ENCODE peak calls at places on chromosome 14, in four cellular contexts. One of them, this sample, is unnamed.

GRCh38 chr14:59406454-59407245 is 58.5 kb downstream of the GPR135 start:
- DNase-seq in thoracic aorta: no peak
- DNase-seq in body of pancreas: no peak
- DNase-seq in fibroblast of the aortic adventitia: peak; percentile 86
- DNase-seq in this sample: peak; percentile 40

GRCh38 chr14:31420013-31420318 is 384 bp downstream of the HEATR5A start:
- DNase-seq in thoracic aorta: no peak
- DNase-seq in body of pancreas: peak; percentile 75
- DNase-seq in fibroblast of the aortic adventitia: no peak
- DNase-seq in this sample: no peak

GRCh38 chr14:106792543-106792942 is 1266.2 kb downstream of the TMEM121 start:
- DNase-seq in fibroblast of the aortic adventitia: no peak
- DNase-seq in thoracic aorta: no peak
- DNase-seq in body of pancreas: no peak
- DNase-seq in this sample: no peak

GRCh38 chr14:31884238-31884637 is 192.9 kb upstream of the ARHGAP5 start:
- DNase-seq in thoracic aorta: no peak
- DNase-seq in body of pancreas: no peak
- DNase-seq in fibroblast of the aortic adventitia: no peak
- DNase-seq in this sample: no peak

GRCh38 chr14:51818748-51819386 is 41.5 kb upstream of the GNG2 start:
- DNase-seq in thoracic aorta: no peak
- DNase-seq in fibroblast of the aortic adventitia: no peak
- DNase-seq in body of pancreas: no peak
- DNase-seq in this sample: no peak

GRCh38 chr14:36767603-36768281 is 106.1 kb downstream of the PAX9 start:
- DNase-seq in fibroblast of the aortic adventitia: no peak
- DNase-seq in thoracic aorta: no peak
- DNase-seq in body of pancreas: no peak
- DNase-seq in this sample: peak; percentile 27

GRCh38 chr14:89123215-89123614 is 293.8 kb downstream of the FOXN3 start:
- DNase-seq in fibroblast of the aortic adventitia: no peak
- DNase-seq in body of pancreas: no peak
- DNase-seq in thoracic aorta: no peak
- DNase-seq in this sample: no peak

GRCh38 chr14:34792593-34792992 is 78.2 kb upstream of the CFL2 start:
- DNase-seq in fibroblast of the aortic adventitia: no peak
- DNase-seq in thoracic aorta: no peak
- DNase-seq in body of pancreas: no peak
- DNase-seq in this sample: no peak

GRCh38 chr14:30482270-30482669 is 76.7 kb upstream of the G2E3 start:
- DNase-seq in thoracic aorta: no peak
- DNase-seq in fibroblast of the aortic adventitia: no peak
- DNase-seq in body of pancreas: no peak
- DNase-seq in this sample: no peak

GRCh38 chr14:20697273-20698017 is 8.9 kb downstream of the ANG start:
- DNase-seq in thoracic aorta: no peak
- DNase-seq in body of pancreas: peak; percentile 74
- DNase-seq in fibroblast of the aortic adventitia: peak; percentile 78
- DNase-seq in this sample: peak; percentile 58

GRCh38 chr14:72625689-72626088 is 268.2 kb downstream of the DPF3 start:
- DNase-seq in thoracic aorta: no peak
- DNase-seq in fibroblast of the aortic adventitia: no peak
- DNase-seq in body of pancreas: no peak
- DNase-seq in this sample: no peak

GRCh38 chr14:32217301-32217700 is 14.2 kb upstream of the RNU6-8 start:
- DNase-seq in fibroblast of the aortic adventitia: no peak
- DNase-seq in body of pancreas: no peak
- DNase-seq in thoracic aorta: no peak
- DNase-seq in this sample: no peak

GRCh38 chr14:36504805-36505192 is 15.2 kb downstream of the NKX2-1 start:
- DNase-seq in thoracic aorta: no peak
- DNase-seq in body of pancreas: no peak
- DNase-seq in fibroblast of the aortic adventitia: no peak
- DNase-seq in this sample: no peak

GRCh38 chr14:72315720-72316119 is 383.5 kb downstream of the RGS6 start:
- DNase-seq in thoracic aorta: no peak
- DNase-seq in fibroblast of the aortic adventitia: no peak
- DNase-seq in body of pancreas: no peak
- DNase-seq in this sample: no peak

GRCh38 chr14:105774001-105774400 is 247.6 kb downstream of the TMEM121 start:
- DNase-seq in fibroblast of the aortic adventitia: no peak
- DNase-seq in thoracic aorta: no peak
- DNase-seq in body of pancreas: no peak
- DNase-seq in this sample: no peak

GRCh38 chr14:93712079-93712837 is 76.0 kb downstream of the PRIMA1 start:
- DNase-seq in fibroblast of the aortic adventitia: no peak
- DNase-seq in body of pancreas: no peak
- DNase-seq in thoracic aorta: no peak
- DNase-seq in this sample: no peak

GRCh38 chr14:100383727-100384158 is 60.6 kb downstream of the SLC25A47 start:
- DNase-seq in fibroblast of the aortic adventitia: peak; percentile 53
- DNase-seq in body of pancreas: peak; percentile 71
- DNase-seq in thoracic aorta: no peak
- DNase-seq in this sample: peak; percentile 43

GRCh38 chr14:76203086-76204001 is 51.6 kb downstream of the GPATCH2L start:
- DNase-seq in thoracic aorta: no peak
- DNase-seq in fibroblast of the aortic adventitia: peak; percentile 87
- DNase-seq in body of pancreas: no peak
- DNase-seq in this sample: peak; percentile 71

GRCh38 chr14:21748869-21749303 is 75.3 kb upstream of the OR4E1 start:
- DNase-seq in body of pancreas: peak; percentile 31
- DNase-seq in fibroblast of the aortic adventitia: peak; percentile 12
- DNase-seq in thoracic aorta: no peak
- DNase-seq in this sample: peak; percentile 6

GRCh38 chr14:57502581-57503254 is 9.1 kb upstream of the CCDC198 start:
- DNase-seq in body of pancreas: no peak
- DNase-seq in thoracic aorta: no peak
- DNase-seq in fibroblast of the aortic adventitia: peak; percentile 29
- DNase-seq in this sample: no peak

GRCh38 chr14:64503434-64504309 is at the start of gene ZBTB25:
- DNase-seq in thoracic aorta: peak; percentile 73
- DNase-seq in body of pancreas: peak; percentile 86
- DNase-seq in fibroblast of the aortic adventitia: peak; percentile 90
- DNase-seq in this sample: peak; percentile 95

GRCh38 chr14:64502476-64503183 is 1.0 kb downstream of the ZBTB25 start:
- DNase-seq in body of pancreas: peak; percentile 35
- DNase-seq in fibroblast of the aortic adventitia: peak; percentile 18
- DNase-seq in thoracic aorta: no peak
- DNase-seq in this sample: peak; percentile 13

GRCh38 chr14:64500088-64500487 is 3.5 kb downstream of the ZBTB25 start:
- DNase-seq in fibroblast of the aortic adventitia: peak; percentile 29
- DNase-seq in thoracic aorta: no peak
- DNase-seq in body of pancreas: no peak
- DNase-seq in this sample: peak; percentile 29

GRCh38 chr14:64503184-64503433 is 529 bp downstream of the ZBTB25 start:
- DNase-seq in thoracic aorta: no peak
- DNase-seq in fibroblast of the aortic adventitia: peak; percentile 19
- DNase-seq in body of pancreas: no peak
- DNase-seq in this sample: peak; percentile 12

DNA sequence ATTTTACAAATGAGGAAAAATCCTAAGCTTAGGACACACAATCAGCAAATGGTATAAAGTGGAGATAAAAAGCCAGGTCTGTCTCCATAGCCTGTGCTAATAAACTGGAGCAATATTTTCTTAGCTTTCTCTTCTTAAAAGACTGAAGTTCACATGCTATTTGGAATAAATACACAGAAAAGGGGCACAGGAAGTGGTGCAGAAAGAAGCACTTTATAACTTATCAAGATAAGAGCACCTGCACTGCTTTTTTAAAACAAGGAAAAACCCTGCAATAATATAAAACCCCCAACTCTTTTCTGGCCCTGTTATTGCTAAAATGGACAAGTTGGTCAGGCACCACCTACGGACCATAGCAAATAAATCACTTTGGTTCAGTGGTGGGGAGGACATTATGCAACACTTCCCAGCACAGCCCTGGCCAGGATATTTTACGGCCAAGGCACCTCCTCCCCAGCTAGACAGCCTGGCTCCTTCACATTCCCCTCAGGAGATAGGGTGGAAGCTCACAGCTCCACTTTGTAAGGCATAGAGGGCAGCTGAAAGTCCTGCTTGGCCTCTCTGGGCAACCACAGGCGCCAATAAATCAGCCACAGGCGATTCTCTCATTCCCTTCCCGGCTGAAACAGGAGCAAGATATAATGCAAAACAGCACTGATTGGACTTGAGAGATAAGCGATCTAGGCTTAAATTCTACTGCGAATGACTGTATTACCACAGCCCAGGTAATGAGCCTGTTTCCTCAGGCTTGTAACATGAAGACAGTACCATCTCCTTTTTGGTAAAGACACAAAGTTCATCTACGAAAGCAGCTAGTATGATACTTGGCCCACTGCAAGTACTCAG is 2.1 kb downstream of the ZBTB25 start:
- DNase-seq in fibroblast of the aortic adventitia: peak; percentile 88
- DNase-seq in body of pancreas: peak; percentile 46
- DNase-seq in thoracic aorta: no peak
- DNase-seq in this sample: peak; percentile 83
- TF ChIP-seq CTCF in fibroblast of the aortic adventitia: peak; percentile 32
- TF ChIP-seq CTCF in body of pancreas: peak; percentile 12
- TF ChIP-seq CTCF in thoracic aorta: peak; percentile 13
- TF ChIP-seq CTCF in this sample: no peak

GRCh38 chr14:60655898-60656754 is 6.8 kb upstream of the SIX1 start:
- DNase-seq in body of pancreas: no peak
- DNase-seq in fibroblast of the aortic adventitia: no peak
- DNase-seq in thoracic aorta: no peak
- DNase-seq in this sample: no peak
- H3K4me3 ChIP-seq in body of pancreas: peak overlapping the region; percentile 67
- H3K4me3 ChIP-seq in fibroblast of the aortic adventitia: no peak overlapping the region
- H3K4me3 ChIP-seq in thoracic aorta: peak overlapping the region; percentile 78
- H3K4me3 ChIP-seq in this sample: peak overlapping the region; percentile 77

GRCh38 chr14:80862983-80863382 is 78.6 kb downstream of the CEP128 start:
- DNase-seq in fibroblast of the aortic adventitia: peak; percentile 16
- DNase-seq in body of pancreas: no peak
- DNase-seq in thoracic aorta: no peak
- DNase-seq in this sample: no peak
- TF ChIP-seq CTCF in fibroblast of the aortic adventitia: peak; percentile 25
- TF ChIP-seq CTCF in body of pancreas: no peak
- TF ChIP-seq CTCF in thoracic aorta: no peak
- TF ChIP-seq CTCF in this sample: peak; percentile 38

GRCh38 chr14:104461676-104462443 is 117.7 kb upstream of the C14orf180 start:
- DNase-seq in thoracic aorta: no peak
- DNase-seq in body of pancreas: no peak
- DNase-seq in fibroblast of the aortic adventitia: no peak
- DNase-seq in this sample: no peak
- H3K4me3 ChIP-seq in thoracic aorta: no peak overlapping the region
- H3K4me3 ChIP-seq in body of pancreas: no peak overlapping the region
- H3K4me3 ChIP-seq in fibroblast of the aortic adventitia: no peak overlapping the region
- H3K4me3 ChIP-seq in this sample: no peak overlapping the region

DNA sequence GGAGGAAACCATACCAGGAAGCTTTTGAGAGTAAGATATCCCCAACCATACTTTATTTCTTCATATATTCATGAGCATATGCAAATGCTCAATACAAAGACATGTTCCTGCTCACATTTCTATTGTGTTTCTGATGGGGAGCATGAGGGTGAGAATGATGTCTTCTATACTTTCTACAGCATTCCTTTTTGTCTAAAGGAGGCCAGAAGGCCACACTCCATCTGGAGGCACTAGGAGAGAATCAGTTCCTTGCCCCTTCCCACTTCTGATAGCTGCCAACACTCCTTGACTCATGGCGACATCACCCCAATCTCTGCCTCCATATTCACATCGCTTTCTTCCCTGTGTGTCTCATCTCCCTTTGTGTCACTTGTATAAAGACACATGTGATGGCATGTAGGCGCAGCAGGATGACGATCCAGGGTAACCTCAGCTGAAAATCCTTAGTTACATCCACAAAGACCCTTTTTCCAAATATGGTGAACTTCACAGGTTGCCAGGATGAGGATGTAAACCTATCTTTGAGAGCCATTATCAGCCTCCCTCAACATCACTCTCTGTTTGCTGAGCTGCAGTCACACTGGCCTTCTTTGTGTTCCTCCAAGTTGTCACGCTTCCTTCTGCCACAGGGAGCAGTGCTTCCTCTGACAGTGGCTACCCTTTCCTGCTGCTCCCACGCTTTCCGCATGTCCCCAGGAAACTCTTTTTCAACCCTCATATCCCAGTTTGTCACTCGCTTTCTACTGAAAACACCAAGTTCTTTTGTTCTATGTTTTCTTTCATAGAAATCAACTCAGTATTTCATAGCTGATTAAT is 96.9 kb downstream of the STXBP6 start:
- DNase-seq in thoracic aorta: no peak
- DNase-seq in body of pancreas: no peak
- DNase-seq in fibroblast of the aortic adventitia: no peak
- DNase-seq in this sample: no peak
- TF ChIP-seq CTCF in thoracic aorta: no peak
- TF ChIP-seq CTCF in body of pancreas: no peak
- TF ChIP-seq CTCF in fibroblast of the aortic adventitia: no peak
- TF ChIP-seq CTCF in this sample: no peak

DNA sequence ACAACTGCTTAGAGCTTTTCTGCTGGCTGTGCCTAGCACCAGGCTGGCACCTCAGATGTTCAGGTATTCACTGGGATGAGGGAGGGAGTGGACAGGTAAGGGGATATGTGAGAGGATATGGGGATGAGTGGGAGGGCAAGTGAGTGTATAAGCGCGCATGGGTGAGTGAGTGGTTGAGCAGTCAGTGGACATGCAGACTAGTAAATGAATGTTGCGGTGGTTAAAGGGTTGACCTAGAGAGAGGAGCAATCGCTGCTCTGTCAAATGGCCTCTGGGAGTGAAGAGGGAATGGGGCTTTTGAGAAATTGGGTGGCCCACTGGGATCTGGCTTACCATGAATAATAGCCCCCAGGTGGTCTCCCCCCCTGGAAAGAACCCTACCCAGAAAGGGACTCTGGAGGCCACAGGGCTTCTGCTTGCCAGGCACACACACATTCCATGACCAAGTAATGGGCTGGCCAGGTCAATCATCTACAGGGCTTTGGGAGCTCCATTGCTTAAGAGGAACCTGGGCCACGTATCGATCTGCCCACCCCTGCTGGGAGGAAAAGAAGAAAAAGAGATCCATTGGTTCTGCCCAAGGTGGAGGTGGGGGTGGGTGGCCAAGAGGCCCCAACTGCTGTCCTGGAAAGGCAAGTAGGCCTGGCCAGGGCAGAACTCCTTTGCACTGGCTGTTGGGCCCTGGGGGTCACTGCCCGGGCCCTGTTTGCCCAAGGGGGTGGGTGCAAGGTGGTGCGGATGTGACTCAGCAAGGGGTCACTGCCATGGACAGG is 30.8 kb upstream of the ZFP36L1 start:
- DNase-seq in thoracic aorta: no peak
- DNase-seq in body of pancreas: no peak
- DNase-seq in fibroblast of the aortic adventitia: no peak
- DNase-seq in this sample: no peak
- H3K4me3 ChIP-seq in thoracic aorta: no peak overlapping the region
- H3K4me3 ChIP-seq in body of pancreas: no peak overlapping the region
- H3K4me3 ChIP-seq in fibroblast of the aortic adventitia: no peak overlapping the region
- H3K4me3 ChIP-seq in this sample: no peak overlapping the region

This sample was measured in AG10803.